ENCODE peak calls at places on chromosomes 12 and 14, in eight cellular contexts. W is stimulated activated naive CD8-positive, alpha-beta T cell treated with anti-CD3 and anti-CD28 coated beads, Interleukin-15, Interleukin-2, amounts not matched to agents 100 U/mL and 50 U/mL, for 24 hours; K is lower lobe of right lung; H is psoas muscle; P is naive thymus-derived CD8-positive, alpha-beta T cell; S is Panc1; R is activated B cell treated with CpG ODN at 0.5 μM for 24 hours; L is IMR-90. Z is an unnamed sample.

GRCh38 chr12:3157581-3158328 is 80.6 kb downstream of the TSPAN9 start:
- ATAC-seq in W (no peak), K (no peak), H (no peak), P (no peak), S (no peak), R (no peak), L (no peak), Z (no peak)

GRCh38 chr14:48580692-48581091 is 905.3 kb upstream of the MDGA2 start:
- ATAC-seq in W (no peak), K (no peak), H (no peak), P (no peak), S (no peak), R (no peak), L (no peak), Z (no peak)

GRCh38 chr14:21185506-21185905 is 29.6 kb upstream of the OR5AU1 start:
- ATAC-seq in W (no peak), K (no peak), H (no peak), P (no peak), S (no peak), R (no peak), L (no peak), Z (no peak)

GRCh38 chr14:59276235-59276634 is 87.8 kb downstream of the DAAM1 start:
- ATAC-seq in W (no peak), K (no peak), H (no peak), P (no peak), S (no peak), R (no peak), L (no peak), Z (no peak)

GRCh38 chr12:122079532-122080081 is 1.1 kb downstream of the MLXIP start:
- ATAC-seq in W (no peak), K (no peak), H (peak), P (peak), S (no peak), R (no peak), L (no peak), Z (peak)

GRCh38 chr14:22870811-22871199 is 735 bp upstream of the LRP10 start:
- ATAC-seq in W (peak), K (no peak), H (peak), P (peak), S (no peak), R (peak), L (no peak), Z (peak)

GRCh38 chr14:68564826-68565760 is 227.8 kb downstream of the ZFP36L1 start:
- ATAC-seq in W (no peak), K (peak), H (no peak), P (peak), S (no peak), R (no peak), L (no peak), Z (no peak)

GRCh38 chr14:55799523-55800095 is 219.6 kb downstream of the KTN1 start:
- ATAC-seq in W (no peak), K (no peak), H (no peak), P (no peak), S (no peak), R (no peak), L (no peak), Z (no peak)

GRCh38 chr14:71107921-71108320 is 200.7 kb downstream of the PCNX1 start:
- ATAC-seq in W (peak), K (no peak), H (no peak), P (no peak), S (no peak), R (no peak), L (no peak), Z (no peak)